ENCODE peak calls at places on chromosomes 3 and 15, in five cellular contexts. J is MM.1S, C is HepG2, A is fibroblast of lung, X is K562. Q is an unnamed sample. For H3K4me1 and H3K27me3, the result is how much of the 10 kb centered on the place peaks cover.

GRCh38 chr15:71800835-71801745 is 9.3 kb upstream of the NR2E3 start:
- DNase-seq in J (peak), C (peak), X (peak), A (peak), Q (peak)

GRCh38 chr15:52102468-52102867 is 10.1 kb downstream of the BCL2L10 start:
- DNase-seq in C (no peak), J (no peak), A (peak), X (no peak), Q (peak)

GRCh38 chr3:169744332-169745054 is 20.4 kb downstream of the TERC start:
- DNase-seq in X (no peak), A (peak), J (no peak), C (no peak), Q (peak)

GRCh38 chr3:63847718-63848450 is 15.7 kb downstream of the THOC7 start:
- DNase-seq in A (no peak), C (no peak), J (no peak), X (no peak), Q (no peak)

GRCh38 chr15:57235865-57236264 is 140.4 kb upstream of the CGNL1 start:
- DNase-seq in J (no peak), X (peak), C (no peak), A (peak), Q (peak)

GRCh38 chr15:37824717-37825382 is 109.6 kb upstream of the TMCO5A start:
- DNase-seq in X (peak), C (peak), J (no peak), A (peak), Q (peak)

GRCh38 chr3:173402656-173403055 is 5.1 kb downstream of the NLGN1 start:
- DNase-seq in C (no peak), A (no peak), J (no peak), X (no peak), Q (no peak)

GRCh38 chr3:172332256-172333041 is 115.8 kb downstream of the GHSR start:
- DNase-seq in A (peak), J (peak), C (peak), X (peak), Q (peak)

GRCh38 chr3:133927543-133928066 is 31.9 kb upstream of the RAB6B start:
- DNase-seq in J (peak), X (peak), A (peak), C (no peak), Q (peak)

GRCh38 chr15:69701198-69701597 is 248.6 kb downstream of the RPLP1 start:
- DNase-seq in J (no peak), A (no peak), X (no peak), C (no peak), Q (no peak)

DNA sequence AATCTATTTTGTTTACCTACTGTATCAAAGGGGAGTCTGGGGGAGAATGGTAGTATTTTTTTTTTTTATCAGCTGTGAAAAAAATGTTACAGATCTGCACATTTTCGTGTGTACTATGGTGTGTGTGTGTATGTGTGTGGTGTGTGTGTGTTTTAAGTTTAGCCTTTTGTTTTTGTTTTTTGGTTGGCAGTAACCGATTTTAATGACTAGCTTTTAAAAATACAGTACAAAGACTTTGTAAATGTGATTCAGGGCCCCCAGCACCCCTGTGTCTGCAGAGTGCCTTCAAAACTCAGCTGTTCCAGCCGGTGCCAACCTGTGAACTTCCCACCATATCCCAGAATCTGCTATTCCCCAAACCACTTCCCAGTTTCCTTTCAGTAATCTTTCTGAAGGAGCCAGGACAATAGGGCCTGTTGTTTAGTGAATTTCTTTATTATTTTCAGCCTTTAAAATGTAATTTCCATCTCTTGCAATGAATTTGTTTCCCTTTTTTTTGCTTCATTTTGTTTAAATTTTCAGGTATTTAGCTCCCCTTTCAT is 2.1 kb downstream of the RAP2B start:
- DNase-seq in X (no peak), A (no peak), C (no peak), J (no peak), Q (no peak)
- H3K4me1 ChIP-seq in X (under half), A (under half), C (under half), J (under half), Q (under half)

DNA sequence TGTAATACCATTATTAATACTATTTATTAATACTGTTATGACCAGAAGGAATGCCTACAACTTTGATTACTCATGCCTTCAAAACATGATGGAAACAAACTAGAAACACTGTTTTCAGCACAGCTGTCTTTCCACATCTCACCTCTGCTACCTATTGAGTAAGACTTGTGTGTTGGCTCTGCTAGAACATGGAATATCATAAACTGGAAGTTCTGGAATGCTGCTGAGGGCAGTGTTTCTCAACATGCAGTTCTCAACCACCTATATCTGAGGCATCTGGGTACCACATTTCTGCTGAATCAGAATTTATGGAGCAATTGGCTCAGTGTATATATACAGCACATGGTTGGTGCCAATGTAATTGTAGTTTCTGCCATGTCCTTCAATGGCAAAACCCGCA is 392.1 kb downstream of the TUSC7 start:
- DNase-seq in A (no peak), X (no peak), C (no peak), J (no peak), Q (no peak)
- H3K27me3 ChIP-seq in A (under half), X (under half), C (under half), J (under half), Q (under half)

DNA sequence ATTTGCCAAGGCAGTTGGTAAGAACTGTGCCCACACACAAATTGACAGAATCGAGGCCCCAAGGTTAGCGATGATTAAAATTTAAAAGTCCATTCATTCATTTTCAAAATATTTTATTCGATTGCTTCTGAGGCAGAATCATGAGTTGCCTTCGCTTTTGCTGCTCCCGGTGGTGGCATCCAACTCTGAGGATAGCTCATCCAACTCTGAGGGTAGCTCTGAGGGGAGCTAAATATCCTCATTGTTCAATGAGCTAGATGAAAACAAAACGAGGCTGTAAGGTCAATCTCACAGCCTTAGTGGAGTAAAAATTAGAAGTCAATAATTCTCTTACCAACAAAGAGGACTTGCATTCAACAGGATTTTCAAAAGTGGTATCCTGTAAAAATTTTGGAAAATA is 901 bp upstream of the CHL1 start:
- DNase-seq in C (no peak), X (no peak), A (no peak), J (no peak), Q (no peak)
- H3K9ac ChIP-seq in C (no peak), X (no peak), A (no peak), J (no peak), Q (peak)

GRCh38 chr3:15295506-15295905 is 36.9 kb downstream of the SH3BP5 start:
- DNase-seq in X (no peak), J (no peak), C (no peak), A (peak), Q (no peak)

GRCh38 chr3:15294914-15295313 is 37.5 kb downstream of the SH3BP5 start:
- DNase-seq in X (no peak), C (no peak), A (peak), J (no peak), Q (no peak)

GRCh38 chr3:15291589-15292541 is 40.5 kb downstream of the SH3BP5 start:
- DNase-seq in A (peak), C (no peak), X (peak), J (peak), Q (no peak)

GRCh38 chr3:15290731-15291130 is 41.7 kb downstream of the SH3BP5 start:
- DNase-seq in A (no peak), J (no peak), X (no peak), C (no peak), Q (no peak)

DNA sequence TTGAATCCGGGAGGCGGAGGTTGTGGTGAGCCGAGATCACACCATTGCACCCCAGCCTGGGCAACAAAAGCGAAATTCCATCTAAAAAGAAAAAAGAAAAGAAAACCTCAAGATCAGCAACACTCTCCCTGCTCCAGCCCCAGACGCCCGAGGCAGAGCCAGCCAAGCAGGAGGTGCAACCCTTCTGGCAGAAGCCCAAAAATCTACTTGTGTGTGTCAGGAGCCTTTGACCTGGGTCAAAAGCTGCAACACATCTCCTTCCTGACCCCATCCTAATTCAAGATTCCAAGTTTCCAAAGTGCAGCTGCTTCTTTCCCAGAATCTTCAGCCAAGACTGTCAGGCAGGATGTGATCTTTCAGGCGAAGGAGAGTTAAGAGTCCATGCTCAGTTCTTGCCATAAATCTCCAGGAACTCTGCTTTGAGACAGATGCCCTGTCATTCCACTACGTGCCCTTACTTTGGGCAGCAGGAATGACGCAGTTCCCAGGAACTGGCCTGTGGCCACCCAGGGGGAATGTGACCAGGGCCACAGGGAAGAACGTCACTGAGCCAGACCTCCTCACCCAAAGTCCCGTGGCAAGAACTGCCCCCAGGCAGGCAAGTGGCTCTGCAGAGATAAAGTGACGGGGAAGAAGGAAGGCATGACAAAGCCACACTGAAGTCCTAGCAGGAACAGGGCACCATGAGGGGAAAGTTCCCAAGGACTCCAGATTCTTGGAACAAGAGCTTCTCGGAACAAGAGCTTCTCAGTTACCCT is 39.4 kb downstream of the SH3BP5 start:
- DNase-seq in A (peak), C (no peak), J (no peak), X (no peak), Q (no peak)
- H3K4me1 ChIP-seq in A (under half), C (under half), J (under half), X (half or more), Q (under half)

GRCh38 chr15:65384895-65385867 is 7.4 kb upstream of the IGDCC3 start:
- DNase-seq in C (peak), J (peak), X (peak), A (peak), Q (peak)

GRCh38 chr15:65385868-65386253 is 8.1 kb upstream of the IGDCC3 start:
- DNase-seq in X (no peak), A (no peak), J (no peak), C (no peak), Q (no peak)

GRCh38 chr15:65384505-65384894 is 6.7 kb upstream of the IGDCC3 start:
- DNase-seq in X (no peak), C (no peak), A (no peak), J (no peak), Q (no peak)

GRCh38 chr15:65386886-65387285 is 9.1 kb upstream of the IGDCC3 start:
- DNase-seq in X (no peak), C (no peak), J (no peak), A (no peak), Q (no peak)

DNA sequence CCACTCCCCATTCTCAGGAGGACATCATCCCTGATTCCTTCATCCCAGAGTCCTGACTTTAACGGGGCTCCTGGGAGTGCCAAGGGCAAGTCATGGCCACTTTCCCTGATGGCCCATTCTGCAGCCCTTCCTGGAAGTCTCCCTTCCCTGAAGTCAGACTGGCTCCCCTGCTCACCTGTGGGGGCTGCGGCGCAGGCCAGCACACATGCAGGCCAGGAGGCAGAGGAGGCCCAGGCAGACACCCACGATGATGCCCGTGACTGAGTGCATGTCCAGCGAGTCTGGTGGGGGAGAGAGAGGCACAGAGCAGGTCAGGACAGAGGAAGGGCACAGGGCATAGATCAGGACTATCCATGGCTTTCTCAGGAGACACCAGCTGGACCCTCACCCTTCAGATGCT is 8.6 kb upstream of the IGDCC3 start:
- DNase-seq in A (no peak), J (no peak), X (no peak), C (no peak), Q (no peak)
- H3K27me3 ChIP-seq in A (under half), J (under half), X (under half), C (under half), Q (under half)

GRCh38 chr3:49715611-49716121 is 3.8 kb downstream of the AMIGO3 start:
- DNase-seq in C (no peak), X (no peak), A (no peak), J (no peak), Q (no peak)

GRCh38 chr3:49718419-49719213 is 868 bp downstream of the AMIGO3 start:
- DNase-seq in C (no peak), X (no peak), J (no peak), A (peak), Q (no peak)

GRCh38 chr3:49717539-49718418 is 1.7 kb downstream of the AMIGO3 start:
- DNase-seq in A (no peak), C (no peak), X (no peak), J (no peak), Q (no peak)

GRCh38 chr3:49716169-49716568 is 3.3 kb downstream of the AMIGO3 start:
- DNase-seq in A (no peak), J (no peak), C (no peak), X (no peak), Q (no peak)

DNA sequence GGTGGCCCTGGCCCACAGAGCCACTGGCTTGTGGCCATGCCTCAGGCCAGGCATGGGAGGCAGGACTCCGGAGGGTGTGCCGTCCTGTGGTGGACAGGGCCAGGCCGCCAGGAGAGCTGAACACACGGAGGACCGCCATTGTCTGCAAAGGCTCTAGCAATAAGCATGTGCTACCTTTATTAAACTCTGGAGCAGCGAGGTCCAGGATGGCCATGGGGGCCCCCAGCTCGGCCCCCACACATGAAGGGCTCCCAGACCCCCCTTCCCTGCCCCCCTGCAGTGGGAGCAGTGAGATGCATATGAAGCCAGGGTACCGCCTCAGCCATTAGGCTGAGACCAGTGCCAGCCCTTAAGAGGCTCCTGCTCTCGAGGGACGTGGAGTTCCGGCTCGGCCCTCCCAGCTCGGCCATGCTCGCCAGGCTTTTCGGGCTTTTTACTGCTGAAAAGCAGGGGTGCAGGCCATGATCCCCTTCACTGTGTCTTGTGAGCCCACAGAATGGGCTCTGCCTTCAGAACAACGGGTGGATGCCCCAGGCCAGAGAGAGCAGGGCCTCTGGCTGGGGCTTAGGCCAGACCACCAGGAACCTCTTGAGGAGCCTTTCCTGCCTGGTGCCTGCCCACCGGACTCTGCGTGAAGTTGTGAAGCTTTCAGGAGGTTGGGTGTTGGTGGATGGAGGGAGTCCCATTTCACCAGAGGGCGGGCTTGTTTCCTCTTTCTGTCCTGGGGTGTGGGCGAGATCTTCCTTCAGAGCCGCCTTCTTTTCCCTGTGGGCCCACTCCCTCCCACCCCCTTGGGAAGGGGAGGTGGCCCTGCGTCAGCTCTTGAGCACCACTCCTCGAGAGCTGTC is 2.6 kb downstream of the AMIGO3 start:
- DNase-seq in C (no peak), J (no peak), X (no peak), A (no peak), Q (no peak)
- H3K9ac ChIP-seq in C (no peak), J (no peak), X (no peak), A (no peak), Q (no peak)